ENCODE peak calls at places on chromosomes 12 and 14, in five cellular contexts. D is adrenal gland, J is left lung, A is fibroblast of lung, R is GM23338. Y is an unnamed sample.

GRCh38 chr12:104930388-104931326 is 27.4 kb downstream of the SLC41A2 start:
- DNase-seq in J (no peak), D (no peak), A (no peak), R (no peak), Y (no peak)

GRCh38 chr14:76870146-76870545 is 43.9 kb downstream of the LRRC74A start:
- DNase-seq in J (no peak), R (peak), A (no peak), D (no peak), Y (no peak)

GRCh38 chr14:84894254-84894653 is 635.7 kb upstream of the FLRT2 start:
- DNase-seq in D (no peak), J (no peak), R (no peak), A (no peak), Y (no peak)

GRCh38 chr14:53828820-53829219 is 127.8 kb downstream of the BMP4 start:
- DNase-seq in D (no peak), A (no peak), R (no peak), J (no peak), Y (no peak)

GRCh38 chr14:93888995-93889394 is 38.1 kb upstream of the FAM181A start:
- DNase-seq in D (no peak), J (no peak), R (no peak), A (peak), Y (no peak)

GRCh38 chr14:70642313-70643235 is 858 bp downstream of the TTC9 start:
- DNase-seq in A (no peak), R (peak), J (peak), D (no peak), Y (no peak)

GRCh38 chr14:67491741-67492504 is 3.4 kb upstream of the TMEM229B start:
- DNase-seq in D (no peak), J (no peak), R (no peak), A (no peak), Y (no peak)

GRCh38 chr14:91350483-91350812 is 67.2 kb downstream of the CCDC88C start:
- DNase-seq in D (no peak), J (no peak), R (no peak), A (no peak), Y (no peak)

GRCh38 chr12:89706551-89707348 is 1.9 kb downstream of the ATP2B1 start:
- DNase-seq in A (peak), R (peak), D (peak), J (peak), Y (no peak)

GRCh38 chr14:52781629-52782028 is 9.8 kb downstream of the GNPNAT1 start:
- DNase-seq in R (no peak), A (no peak), J (no peak), D (no peak), Y (no peak)

GRCh38 chr12:54956322-54956721 is 28.2 kb downstream of the TESPA1 start:
- DNase-seq in D (peak), R (no peak), J (no peak), A (no peak), Y (no peak)

GRCh38 chr14:34682787-34683321 is 31.5 kb downstream of the CFL2 start:
- DNase-seq in J (no peak), R (no peak), A (peak), D (no peak), Y (no peak)

GRCh38 chr12:74538491-74539258 is 1.0 kb downstream of the ATXN7L3B start:
- DNase-seq in A (peak), R (no peak), J (no peak), D (peak), Y (no peak)

GRCh38 chr14:104650057-104650980 is 39.1 kb upstream of the INF2 start:
- DNase-seq in D (peak), R (peak), J (peak), A (peak), Y (no peak)

GRCh38 chr14:88729159-88729558 is 63.6 kb downstream of the EML5 start:
- DNase-seq in J (no peak), D (no peak), A (peak), R (no peak), Y (no peak)

GRCh38 chr14:74867673-74868072 is 8.3 kb downstream of the PROX2 start:
- DNase-seq in J (no peak), D (no peak), R (no peak), A (no peak), Y (no peak)

GRCh38 chr12:47097276-47097896 is 17.6 kb upstream of the AMIGO2 start:
- DNase-seq in J (no peak), R (no peak), A (peak), D (no peak), Y (no peak)

GRCh38 chr12:55682087-55682796 is 25.5 kb downstream of the ITGA7 start:
- DNase-seq in R (no peak), J (no peak), A (no peak), D (no peak), Y (no peak)

GRCh38 chr12:94397401-94397800 is 62.3 kb downstream of the CEP83 start:
- DNase-seq in D (no peak), A (no peak), R (no peak), J (no peak), Y (no peak)

GRCh38 chr14:105082703-105083102 is 17.5 kb upstream of the GPR132 start:
- DNase-seq in A (no peak), J (no peak), D (no peak), R (no peak), Y (no peak)

GRCh38 chr12:10364839-10365681 is 24.8 kb downstream of the KLRK1 start:
- DNase-seq in D (peak), J (no peak), R (peak), A (peak), Y (peak)

GRCh38 chr12:90235642-90236041 is 527.0 kb upstream of the ATP2B1 start:
- DNase-seq in D (no peak), J (no peak), R (no peak), A (peak), Y (no peak)

GRCh38 chr12:1533602-1534304 is 60.6 kb downstream of the FBXL14 start:
- DNase-seq in R (no peak), D (no peak), A (no peak), J (no peak), Y (no peak)

GRCh38 chr12:128797119-128798118 is 26.3 kb downstream of the SLC15A4 start:
- DNase-seq in R (no peak), D (no peak), A (peak), J (no peak), Y (peak)

GRCh38 chr14:62694075-62694474 is 351.2 kb downstream of the KCNH5 start:
- DNase-seq in J (no peak), R (no peak), A (peak), D (no peak), Y (peak)

GRCh38 chr14:72855913-72856312 is 38.0 kb downstream of the DPF3 start:
- DNase-seq in D (no peak), R (no peak), J (no peak), A (peak), Y (no peak)

GRCh38 chr12:45577844-45578399 is 151.6 kb upstream of the ARID2 start:
- DNase-seq in D (no peak), J (no peak), A (no peak), R (no peak), Y (no peak)

GRCh38 chr14:36396798-36397197 is 76.4 kb upstream of the MBIP start:
- DNase-seq in D (no peak), A (no peak), R (no peak), J (no peak), Y (no peak)

GRCh38 chr12:48927261-48927660 is 2.0 kb upstream of the FKBP11 start:
- DNase-seq in D (no peak), R (no peak), A (peak), J (no peak), Y (peak)

GRCh38 chr12:33828326-33828725 is 194.0 kb upstream of the ALG10 start:
- DNase-seq in R (no peak), D (no peak), J (no peak), A (no peak), Y (no peak)

GRCh38 chr12:43578782-43579181 is 26.8 kb upstream of the ADAMTS20 start:
- DNase-seq in A (peak), J (no peak), D (no peak), R (no peak), Y (no peak)

GRCh38 chr12:94208433-94208921 is 60.1 kb downstream of the PLXNC1 start:
- DNase-seq in A (no peak), R (no peak), D (peak), J (no peak), Y (no peak)

GRCh38 chr14:67187210-67187609 is 2.0 kb upstream of the GARIN2 start:
- DNase-seq in A (peak), R (no peak), D (peak), J (no peak), Y (no peak)

DNA sequence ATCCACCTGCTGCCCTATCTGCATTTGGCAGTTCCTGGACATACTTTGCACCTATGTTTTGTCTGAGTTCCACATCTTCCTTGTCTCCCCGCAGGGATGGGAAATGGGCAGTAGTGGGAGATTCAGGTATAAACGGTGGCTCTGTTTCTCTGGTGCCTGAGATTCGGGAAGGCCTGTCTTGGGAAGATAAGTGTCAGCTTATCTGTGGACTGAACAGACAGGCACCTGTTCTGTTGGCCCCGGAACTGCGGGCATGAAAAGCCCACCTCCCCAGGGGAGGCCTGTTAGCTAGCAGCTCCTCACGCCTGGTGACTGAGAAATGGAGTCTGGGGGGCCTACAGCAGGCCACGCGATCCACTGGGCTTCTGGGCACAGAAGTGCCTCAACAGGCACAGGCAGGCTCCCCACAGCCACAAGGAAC is 5.8 kb downstream of the PHB2 start:
- DNase-seq in D (no peak), R (no peak), A (no peak), J (no peak), Y (no peak)
- H3K4me3 ChIP-seq in D (no peak), R (peak), A (no peak), J (peak), Y (no peak)

DNA sequence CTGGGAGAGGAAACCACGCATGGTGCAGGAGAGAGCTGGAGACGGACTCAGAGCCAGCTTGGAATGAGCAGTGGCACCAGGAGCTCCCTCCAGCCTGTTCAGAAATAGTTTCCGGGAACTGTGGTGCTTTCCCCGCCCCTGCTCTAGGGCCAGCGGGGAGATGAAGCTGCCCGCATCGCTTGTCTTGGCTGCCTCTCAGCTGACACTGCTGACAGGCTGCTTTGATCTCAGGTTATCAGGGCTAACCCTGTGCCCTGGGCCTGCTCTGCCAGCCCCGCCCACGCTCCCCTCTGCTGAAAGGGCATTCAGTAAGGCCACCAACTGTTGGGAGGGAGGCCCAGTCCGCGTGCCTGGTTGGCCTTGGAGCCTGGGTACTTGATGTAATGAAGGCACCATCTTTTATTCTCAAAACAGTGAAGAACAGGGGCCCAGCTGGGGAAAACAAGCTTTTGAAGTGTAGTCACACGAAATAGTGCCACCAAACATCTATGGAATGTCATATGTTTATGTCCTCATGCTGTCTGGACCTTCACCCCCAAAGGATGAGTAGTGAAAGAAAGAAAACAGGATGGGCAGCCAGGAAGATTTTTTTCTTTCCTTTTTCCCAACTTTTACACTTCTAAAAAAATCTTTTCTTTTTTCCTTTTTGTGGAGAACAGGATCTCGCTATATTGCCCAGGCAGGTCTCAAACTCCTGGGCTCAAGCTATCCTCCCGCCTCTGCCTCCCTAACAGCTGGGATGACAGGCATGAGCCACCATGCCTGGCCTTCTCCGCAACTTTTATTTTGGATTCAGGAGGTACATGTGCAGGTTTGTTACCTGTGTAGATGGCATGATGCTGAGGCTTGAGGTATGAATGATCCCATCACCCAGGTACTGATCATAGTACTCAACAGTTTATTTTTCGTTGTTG is 115.9 kb upstream of the TBX3 start:
- DNase-seq in D (peak), A (peak), J (peak), R (no peak), Y (no peak)
- H3K27ac ChIP-seq in D (peak), A (peak), J (no peak), R (no peak), Y (peak)

GRCh38 chr12:79012616-79013015 is 148.0 kb downstream of the SYT1 start:
- DNase-seq in R (no peak), J (no peak), D (no peak), A (no peak), Y (no peak)

GRCh38 chr12:79006306-79006705 is 141.7 kb downstream of the SYT1 start:
- DNase-seq in D (no peak), R (no peak), J (no peak), A (peak), Y (no peak)

GRCh38 chr12:79008591-79008990 is 144.0 kb downstream of the SYT1 start:
- DNase-seq in A (no peak), D (no peak), J (no peak), R (no peak), Y (no peak)
- TF ChIP-seq CTCF in A (no peak), D (no peak), J (no peak), R (no peak), Y (no peak)

GRCh38 chr14:21194597-21194996 is 38.7 kb upstream of the OR5AU1 start:
- DNase-seq in D (no peak), R (no peak), J (no peak), A (no peak), Y (no peak)

GRCh38 chr14:21192447-21192822 is 36.6 kb upstream of the OR5AU1 start:
- DNase-seq in R (no peak), D (no peak), J (no peak), A (no peak), Y (no peak)

GRCh38 chr14:21192875-21193535 is 37.1 kb upstream of the OR5AU1 start:
- DNase-seq in D (no peak), J (no peak), A (no peak), R (no peak), Y (no peak)

GRCh38 chr14:21191261-21191808 is 35.5 kb upstream of the OR5AU1 start:
- DNase-seq in D (no peak), R (no peak), A (no peak), J (no peak), Y (no peak)

DNA sequence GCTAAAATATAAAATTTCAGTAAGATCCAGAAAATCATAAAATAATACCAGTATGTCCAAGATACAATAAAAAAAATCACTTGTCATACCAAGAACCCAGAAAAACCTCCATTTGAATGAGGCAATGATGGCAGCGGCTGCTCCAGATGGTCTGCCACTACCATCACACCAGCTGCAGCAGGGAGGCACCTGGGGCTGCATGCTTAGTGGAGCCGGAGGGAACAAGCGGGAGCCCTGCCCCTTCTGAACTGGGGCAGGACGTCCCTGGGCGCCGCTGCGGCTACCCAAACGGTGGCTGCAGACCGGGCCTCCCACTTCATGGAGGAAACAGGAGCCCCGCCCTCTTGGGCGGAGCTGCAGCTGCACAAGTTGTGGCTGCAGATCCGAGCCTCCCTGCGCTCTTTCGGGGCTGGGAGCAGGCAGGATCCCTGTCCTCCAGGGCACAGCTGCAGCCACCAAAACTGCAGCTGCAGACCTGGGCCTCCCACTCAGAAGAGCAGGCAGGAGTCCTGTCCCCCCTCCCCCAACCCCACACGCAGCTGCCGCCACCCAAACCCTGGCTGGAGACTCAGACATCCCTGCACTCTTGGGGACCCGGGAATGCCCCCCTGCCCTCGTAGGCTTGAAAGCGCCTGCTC is 36.1 kb upstream of the OR5AU1 start:
- DNase-seq in R (peak), A (peak), D (peak), J (peak), Y (no peak)
- H3K4me3 ChIP-seq in R (peak), A (peak), D (peak), J (peak), Y (peak)

DNA sequence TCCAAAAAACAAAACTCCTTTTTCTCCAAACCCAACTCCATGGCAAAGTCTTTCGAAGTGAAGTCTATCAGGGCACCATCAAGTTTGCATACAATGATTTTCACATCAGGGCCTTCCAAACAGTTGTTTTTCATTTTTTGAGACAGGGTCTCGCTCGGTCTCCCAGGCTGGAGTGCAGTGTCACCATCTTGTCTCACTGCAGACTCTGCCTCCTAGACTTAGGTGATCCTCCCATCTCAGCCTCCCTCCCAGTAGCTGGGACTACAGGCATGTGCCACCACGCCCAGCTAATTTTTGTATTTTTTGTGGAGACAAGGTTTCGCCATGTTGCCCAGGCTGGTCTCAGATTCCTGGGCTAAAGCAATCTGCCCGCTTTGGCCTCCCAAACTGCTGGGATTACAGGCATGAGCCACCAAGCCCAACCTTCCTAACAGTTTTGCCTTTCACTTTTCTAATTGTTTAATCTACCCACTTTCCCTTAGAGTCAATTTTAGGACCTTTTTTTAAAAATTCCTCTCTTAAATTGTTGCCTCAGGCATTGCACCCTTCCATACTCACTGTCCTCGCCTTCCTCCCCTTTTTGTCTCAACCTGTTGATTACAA is 11.6 kb downstream of the ZFHX2 start:
- DNase-seq in R (no peak), J (no peak), D (no peak), A (no peak), Y (no peak)
- H3K27ac ChIP-seq in R (peak), J (no peak), D (no peak), A (no peak), Y (no peak)

GRCh38 chr14:55249423-55249822 is 21.8 kb upstream of the FBXO34 start:
- DNase-seq in R (no peak), J (no peak), D (peak), A (peak), Y (no peak)

GRCh38 chr14:55243813-55244212 is 27.4 kb upstream of the FBXO34 start:
- DNase-seq in A (no peak), R (no peak), D (no peak), J (no peak), Y (no peak)

GRCh38 chr14:55240526-55241178 is 30.6 kb upstream of the FBXO34 start:
- DNase-seq in A (peak), J (peak), R (peak), D (no peak), Y (peak)

GRCh38 chr14:55241673-55242072 is 29.5 kb upstream of the FBXO34 start:
- DNase-seq in D (no peak), J (no peak), R (no peak), A (no peak), Y (no peak)

DNA sequence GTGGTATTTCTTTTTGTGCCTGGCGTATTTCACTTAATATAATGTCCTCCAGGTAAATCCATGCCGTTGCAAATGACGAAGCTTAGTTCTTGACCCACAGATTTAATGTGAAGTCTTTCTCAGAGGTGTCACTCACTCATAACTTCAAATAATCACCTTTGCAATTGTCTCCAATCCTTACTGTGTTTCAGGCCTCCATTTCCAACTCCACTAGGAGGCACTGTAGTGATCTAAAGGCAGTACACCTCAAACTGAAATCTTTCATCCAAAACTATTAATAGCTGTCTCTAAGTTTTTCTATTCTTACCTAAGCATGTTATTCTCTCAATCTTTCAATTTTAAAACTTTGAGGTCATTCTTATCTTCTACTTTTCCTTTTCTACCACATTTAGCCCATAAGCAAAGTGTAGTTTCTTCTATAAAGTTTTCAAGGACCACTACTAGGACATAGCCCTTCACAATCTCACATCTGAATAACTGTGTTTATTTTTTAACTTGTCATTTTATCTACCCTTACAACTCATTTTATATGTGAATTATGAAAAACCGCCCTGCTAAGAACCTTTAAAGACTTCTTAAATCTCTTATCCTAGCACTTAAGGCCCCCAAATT is 25.5 kb upstream of the FBXO34 start:
- DNase-seq in A (peak), R (peak), J (no peak), D (no peak), Y (no peak)
- TF ChIP-seq CTCF in A (peak), R (peak), J (peak), D (peak), Y (peak)